ENCODE peak calls at places on chromosomes 6 and 20, in four cellular contexts. One of them, this sample, is unnamed.

GRCh38 chr6:151286192-151286591 is 46.4 kb downstream of the AKAP12 start:
- DNase-seq in HCT116: no peak
- DNase-seq in type B pancreatic cell: no peak
- DNase-seq in cardiac muscle cell: no peak
- DNase-seq in this sample: no peak

GRCh38 chr6:42820509-42821340 is 38.9 kb downstream of the BICRAL start:
- DNase-seq in HCT116: no peak
- DNase-seq in type B pancreatic cell: no peak
- DNase-seq in cardiac muscle cell: no peak
- DNase-seq in this sample: no peak

GRCh38 chr6:148520109-148520841 is 177.6 kb downstream of the SASH1 start:
- DNase-seq in HCT116: no peak
- DNase-seq in type B pancreatic cell: no peak
- DNase-seq in cardiac muscle cell: no peak
- DNase-seq in this sample: peak

GRCh38 chr6:73461537-73462350 is at the start of gene MTO1:
- DNase-seq in HCT116: peak
- DNase-seq in type B pancreatic cell: peak
- DNase-seq in cardiac muscle cell: peak
- DNase-seq in this sample: peak

GRCh38 chr6:42960243-42961019 is at the start of gene GNMT:
- DNase-seq in HCT116: no peak
- DNase-seq in type B pancreatic cell: no peak
- DNase-seq in cardiac muscle cell: peak
- DNase-seq in this sample: peak

GRCh38 chr20:56865055-56865454 is 235.9 kb downstream of the TFAP2C start:
- DNase-seq in HCT116: no peak
- DNase-seq in type B pancreatic cell: no peak
- DNase-seq in cardiac muscle cell: no peak
- DNase-seq in this sample: no peak

GRCh38 chr6:148146717-148147116 is 195.9 kb upstream of the SASH1 start:
- DNase-seq in HCT116: peak
- DNase-seq in type B pancreatic cell: no peak
- DNase-seq in cardiac muscle cell: no peak
- DNase-seq in this sample: no peak

GRCh38 chr20:1945134-1945618 is 48.7 kb downstream of the PDYN start:
- DNase-seq in HCT116: no peak
- DNase-seq in type B pancreatic cell: no peak
- DNase-seq in cardiac muscle cell: no peak
- DNase-seq in this sample: no peak

GRCh38 chr20:9270831-9271230 is 201.9 kb downstream of the PLCB4 start:
- DNase-seq in HCT116: no peak
- DNase-seq in type B pancreatic cell: no peak
- DNase-seq in cardiac muscle cell: no peak
- DNase-seq in this sample: no peak

GRCh38 chr6:100479180-100480035 is 14.7 kb upstream of the SIM1 start:
- DNase-seq in HCT116: peak
- DNase-seq in type B pancreatic cell: no peak
- DNase-seq in cardiac muscle cell: peak
- DNase-seq in this sample: no peak

GRCh38 chr6:146990821-146991798 is 213.1 kb upstream of the STXBP5 start:
- DNase-seq in HCT116: peak
- DNase-seq in type B pancreatic cell: no peak
- DNase-seq in cardiac muscle cell: no peak
- DNase-seq in this sample: no peak

GRCh38 chr20:21901470-21902275 is 196.2 kb downstream of the PAX1 start:
- DNase-seq in HCT116: no peak
- DNase-seq in type B pancreatic cell: no peak
- DNase-seq in cardiac muscle cell: peak
- DNase-seq in this sample: no peak

GRCh38 chr20:43948455-43948854 is 33.8 kb downstream of the TOX2 start:
- DNase-seq in HCT116: no peak
- DNase-seq in type B pancreatic cell: no peak
- DNase-seq in cardiac muscle cell: no peak
- DNase-seq in this sample: no peak

GRCh38 chr6:3001146-3001772 is 1.6 kb downstream of the NQO2 start:
- DNase-seq in HCT116: no peak
- DNase-seq in type B pancreatic cell: no peak
- DNase-seq in cardiac muscle cell: no peak
- DNase-seq in this sample: no peak

GRCh38 chr20:48489656-48490055 is 338.1 kb downstream of the PREX1 start:
- DNase-seq in HCT116: no peak
- DNase-seq in type B pancreatic cell: no peak
- DNase-seq in cardiac muscle cell: no peak
- DNase-seq in this sample: no peak

GRCh38 chr20:34475979-34476736 is 40.1 kb upstream of the DYNLRB1 start:
- DNase-seq in HCT116: no peak
- DNase-seq in type B pancreatic cell: no peak
- DNase-seq in cardiac muscle cell: peak
- DNase-seq in this sample: peak

GRCh38 chr6:3386374-3386857 is 70.4 kb downstream of the SLC22A23 start:
- DNase-seq in HCT116: no peak
- DNase-seq in type B pancreatic cell: no peak
- DNase-seq in cardiac muscle cell: no peak
- DNase-seq in this sample: no peak

GRCh38 chr20:37396520-37397075 is 50.7 kb downstream of the SRC start:
- DNase-seq in HCT116: no peak
- DNase-seq in type B pancreatic cell: peak
- DNase-seq in cardiac muscle cell: peak
- DNase-seq in this sample: no peak

GRCh38 chr6:170444811-170445211 is 108.3 kb downstream of the PSMB1 start:
- DNase-seq in HCT116: no peak
- DNase-seq in type B pancreatic cell: peak
- DNase-seq in cardiac muscle cell: no peak
- DNase-seq in this sample: no peak

GRCh38 chr6:38215225-38215624 is 395.7 kb downstream of the ZFAND3 start:
- DNase-seq in HCT116: no peak
- DNase-seq in type B pancreatic cell: no peak
- DNase-seq in cardiac muscle cell: no peak
- DNase-seq in this sample: no peak

GRCh38 chr6:169803291-169803811 is 51.9 kb downstream of the ERMARD start:
- DNase-seq in HCT116: no peak
- DNase-seq in type B pancreatic cell: peak
- DNase-seq in cardiac muscle cell: no peak
- DNase-seq in this sample: no peak

GRCh38 chr6:22350109-22350508 is 53.3 kb upstream of the PRL start:
- DNase-seq in HCT116: no peak
- DNase-seq in type B pancreatic cell: no peak
- DNase-seq in cardiac muscle cell: no peak
- DNase-seq in this sample: no peak

GRCh38 chr20:57605045-57605444 is 15.2 kb downstream of the ZBP1 start:
- DNase-seq in HCT116: no peak
- DNase-seq in type B pancreatic cell: no peak
- DNase-seq in cardiac muscle cell: no peak
- DNase-seq in this sample: no peak

GRCh38 chr6:21664263-21665081 is 70.9 kb downstream of the SOX4 start:
- DNase-seq in HCT116: no peak
- DNase-seq in type B pancreatic cell: no peak
- DNase-seq in cardiac muscle cell: peak
- DNase-seq in this sample: peak

GRCh38 chr6:131929227-131929626 is 21.9 kb downstream of the CCN2 start:
- DNase-seq in HCT116: no peak
- DNase-seq in type B pancreatic cell: no peak
- DNase-seq in cardiac muscle cell: no peak
- DNase-seq in this sample: no peak

GRCh38 chr6:65637289-65638046 is 69.6 kb downstream of the EYS start:
- DNase-seq in HCT116: no peak
- DNase-seq in type B pancreatic cell: no peak
- DNase-seq in cardiac muscle cell: no peak
- DNase-seq in this sample: no peak

GRCh38 chr6:44789061-44789460 is 401.6 kb downstream of the CDC5L start:
- DNase-seq in HCT116: no peak
- DNase-seq in type B pancreatic cell: no peak
- DNase-seq in cardiac muscle cell: no peak
- DNase-seq in this sample: no peak

GRCh38 chr20:46995561-46996142 is 101.0 kb downstream of the EYA2 start:
- DNase-seq in HCT116: no peak
- DNase-seq in type B pancreatic cell: no peak
- DNase-seq in cardiac muscle cell: no peak
- DNase-seq in this sample: no peak

GRCh38 chr6:159252955-159253508 is 83.8 kb downstream of the FNDC1 start:
- DNase-seq in HCT116: peak
- DNase-seq in type B pancreatic cell: no peak
- DNase-seq in cardiac muscle cell: no peak
- DNase-seq in this sample: peak

GRCh38 chr20:48106428-48106827 is 321.1 kb upstream of the SULF2 start:
- DNase-seq in HCT116: no peak
- DNase-seq in type B pancreatic cell: no peak
- DNase-seq in cardiac muscle cell: no peak
- DNase-seq in this sample: no peak

GRCh38 chr20:25250508-25250907 is 2.6 kb downstream of the PYGB start:
- DNase-seq in HCT116: no peak
- DNase-seq in type B pancreatic cell: no peak
- DNase-seq in cardiac muscle cell: no peak
- DNase-seq in this sample: no peak

GRCh38 chr6:10316327-10316726 is 98.5 kb downstream of the TFAP2A start:
- DNase-seq in HCT116: no peak
- DNase-seq in type B pancreatic cell: no peak
- DNase-seq in cardiac muscle cell: no peak
- DNase-seq in this sample: no peak

GRCh38 chr6:87213364-87213763 is 58.0 kb downstream of the ZNF292 start:
- DNase-seq in HCT116: peak
- DNase-seq in type B pancreatic cell: no peak
- DNase-seq in cardiac muscle cell: no peak
- DNase-seq in this sample: no peak

GRCh38 chr20:59221881-59222238 is 58.2 kb downstream of the ZNF831 start:
- DNase-seq in HCT116: no peak
- DNase-seq in type B pancreatic cell: no peak
- DNase-seq in cardiac muscle cell: no peak
- DNase-seq in this sample: no peak

GRCh38 chr20:59222982-59223610 is 59.5 kb downstream of the ZNF831 start:
- DNase-seq in HCT116: no peak
- DNase-seq in type B pancreatic cell: no peak
- DNase-seq in cardiac muscle cell: peak
- DNase-seq in this sample: no peak

GRCh38 chr20:59220161-59220560 is 56.5 kb downstream of the ZNF831 start:
- DNase-seq in HCT116: no peak
- DNase-seq in type B pancreatic cell: no peak
- DNase-seq in cardiac muscle cell: no peak
- DNase-seq in this sample: no peak

GRCh38 chr20:59222239-59222981 is 58.8 kb downstream of the ZNF831 start:
- DNase-seq in HCT116: peak
- DNase-seq in type B pancreatic cell: peak
- DNase-seq in cardiac muscle cell: peak
- DNase-seq in this sample: peak

GRCh38 chr20:59221049-59221748 is 57.6 kb downstream of the ZNF831 start:
- DNase-seq in HCT116: no peak
- DNase-seq in type B pancreatic cell: no peak
- DNase-seq in cardiac muscle cell: no peak
- DNase-seq in this sample: no peak
- TF ChIP-seq CTCF in HCT116: no peak
- TF ChIP-seq CTCF in type B pancreatic cell: peak
- TF ChIP-seq CTCF in cardiac muscle cell: peak
- TF ChIP-seq CTCF in this sample: no peak

GRCh38 chr6:111668410-111668809 is 62.7 kb upstream of the TRAF3IP2 start:
- DNase-seq in HCT116: no peak
- DNase-seq in type B pancreatic cell: no peak
- DNase-seq in cardiac muscle cell: no peak
- DNase-seq in this sample: no peak
- TF ChIP-seq CTCF in HCT116: peak
- TF ChIP-seq CTCF in type B pancreatic cell: peak
- TF ChIP-seq CTCF in cardiac muscle cell: peak
- TF ChIP-seq CTCF in this sample: no peak

GRCh38 chr6:37103169-37104039 is 66.5 kb upstream of the PIM1 start:
- DNase-seq in HCT116: no peak
- DNase-seq in type B pancreatic cell: peak
- DNase-seq in cardiac muscle cell: peak
- DNase-seq in this sample: peak

GRCh38 chr6:37101991-37102298 is 68.0 kb upstream of the PIM1 start:
- DNase-seq in HCT116: no peak
- DNase-seq in type B pancreatic cell: no peak
- DNase-seq in cardiac muscle cell: no peak
- DNase-seq in this sample: no peak

GRCh38 chr6:37104935-37105781 is 64.8 kb upstream of the PIM1 start:
- DNase-seq in HCT116: no peak
- DNase-seq in type B pancreatic cell: no peak
- DNase-seq in cardiac muscle cell: no peak
- DNase-seq in this sample: no peak

GRCh38 chr6:37100740-37101139 is 69.2 kb upstream of the PIM1 start:
- DNase-seq in HCT116: no peak
- DNase-seq in type B pancreatic cell: no peak
- DNase-seq in cardiac muscle cell: no peak
- DNase-seq in this sample: no peak

DNA sequence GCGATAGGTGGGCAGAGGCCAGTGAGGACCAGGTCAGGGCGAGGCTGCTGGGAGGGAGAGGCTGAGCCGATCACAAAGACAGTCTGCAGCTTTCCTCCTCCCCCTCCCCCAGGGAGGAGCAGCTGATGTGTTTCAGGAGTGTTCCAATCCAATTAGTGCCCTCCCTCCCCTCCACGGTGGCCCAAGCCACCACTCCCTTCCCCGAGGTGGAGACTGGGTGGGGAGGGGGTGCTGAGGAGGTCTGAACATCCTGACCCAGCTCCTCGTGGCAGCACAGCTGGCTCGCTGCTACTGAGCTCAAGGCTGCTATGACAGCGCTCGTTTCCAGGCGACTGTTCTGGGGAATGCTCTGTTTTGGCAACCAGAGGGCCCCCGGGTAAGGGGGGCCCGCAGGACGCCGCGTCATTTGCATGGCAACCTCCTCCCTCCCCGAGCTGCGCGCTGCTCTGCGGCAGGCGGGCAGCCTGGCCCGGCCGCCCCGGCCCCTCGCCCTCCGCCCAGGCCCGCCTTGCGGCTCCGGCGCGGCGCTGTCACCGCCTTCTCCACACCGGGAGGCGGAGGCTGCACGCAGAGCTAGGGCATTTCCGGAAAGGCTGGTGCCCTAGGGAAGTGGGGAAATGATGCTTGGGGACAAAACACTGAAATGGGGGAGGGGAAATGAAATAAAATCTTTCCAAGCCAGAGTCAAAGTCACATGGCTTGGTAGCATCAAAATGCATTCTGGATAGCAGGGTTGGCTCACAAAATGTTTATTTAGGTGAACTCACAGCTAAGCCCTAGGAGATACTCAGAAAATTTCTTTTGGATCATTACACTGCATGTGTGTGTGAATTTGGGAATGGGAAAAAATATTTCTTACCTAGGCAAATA is 67.4 kb upstream of the PIM1 start:
- DNase-seq in HCT116: peak
- DNase-seq in type B pancreatic cell: peak
- DNase-seq in cardiac muscle cell: peak
- DNase-seq in this sample: peak
- TF ChIP-seq CTCF in HCT116: no peak
- TF ChIP-seq CTCF in type B pancreatic cell: no peak
- TF ChIP-seq CTCF in cardiac muscle cell: no peak
- TF ChIP-seq CTCF in this sample: no peak

DNA sequence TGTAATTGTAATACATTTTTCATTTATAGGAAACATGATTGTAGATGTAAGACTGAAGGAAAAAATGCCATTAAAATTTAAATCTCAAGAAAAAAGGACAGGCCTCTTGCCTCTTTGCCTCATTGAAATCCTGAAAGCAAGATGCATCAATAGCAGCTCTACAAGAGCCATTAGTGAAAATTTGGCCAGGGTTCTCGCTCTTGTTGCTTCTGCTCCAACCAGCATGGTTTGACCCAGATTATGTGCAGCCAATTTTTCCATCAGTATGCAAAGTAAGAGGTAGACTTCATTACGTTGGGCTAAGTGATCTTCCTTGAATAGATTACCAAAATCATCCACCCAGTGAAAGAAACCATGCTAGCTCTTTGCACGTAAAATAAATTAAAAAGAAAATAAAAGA is 106.6 kb downstream of the SGK1 start:
- DNase-seq in HCT116: no peak
- DNase-seq in type B pancreatic cell: no peak
- DNase-seq in cardiac muscle cell: no peak
- DNase-seq in this sample: no peak
- TF ChIP-seq CTCF in HCT116: no peak
- TF ChIP-seq CTCF in type B pancreatic cell: no peak
- TF ChIP-seq CTCF in cardiac muscle cell: no peak
- TF ChIP-seq CTCF in this sample: no peak